ENCODE peak calls at places on chromosome 16, in nine cellular contexts. V is GDM1; D is effector memory CD4-positive, alpha-beta T cell; H is central memory CD4-positive, alpha-beta T cell; Y is stimulated activated effector memory CD8-positive, alpha-beta T cell treated with anti-CD3 and anti-CD28 coated beads, Interleukin-12 subunit alpha, Interleukin-12 subunit beta, amount 100 ng/mL, for 72 hours; A is T-cell; F is memory B cell; C is activated effector memory CD4-positive, alpha-beta T cell treated with anti-CD3 and anti-CD28 coated beads, Interleukin-2, amount 50 U/mL, for 16 hours; L is hepatic stellate cell. N is an unnamed sample.

GRCh38 chr16:71723537-71724319 is 773 bp downstream of the PHLPP2 start:
- DNase-seq in H (peak), C (peak), F (peak), L (peak), A (peak), V (peak), D (peak), Y (peak), N (peak)

GRCh38 chr16:7853197-7853596 is 520.6 kb downstream of the RBFOX1 start:
- DNase-seq in L (no peak), V (no peak), Y (no peak), A (no peak), C (no peak), F (no peak), H (no peak), D (no peak), N (no peak)

GRCh38 chr16:79658301-79659001 is 57.9 kb upstream of the MAF start:
- DNase-seq in C (no peak), Y (no peak), H (no peak), V (no peak), A (no peak), F (no peak), L (peak), D (no peak), N (no peak)

GRCh38 chr16:81366316-81366932 is 51.7 kb downstream of the GAN start:
- DNase-seq in D (no peak), C (no peak), F (peak), Y (no peak), H (peak), V (no peak), L (peak), A (peak), N (no peak)

GRCh38 chr16:84514874-84515835 is 10.7 kb upstream of the MEAK7 start:
- DNase-seq in D (peak), F (peak), Y (peak), V (no peak), L (no peak), A (peak), C (peak), H (peak), N (peak)

GRCh38 chr16:23092072-23092800 is 57.0 kb downstream of the USP31 start:
- DNase-seq in V (no peak), F (no peak), A (no peak), H (no peak), Y (no peak), D (no peak), L (no peak), C (no peak), N (no peak)

GRCh38 chr16:77869997-77870813 is 81.8 kb downstream of the VAT1L start:
- DNase-seq in A (no peak), F (no peak), H (no peak), Y (no peak), L (no peak), V (no peak), C (no peak), D (no peak), N (no peak)

GRCh38 chr16:48003226-48003907 is 152.4 kb downstream of the ABCC12 start:
- DNase-seq in H (no peak), A (no peak), V (no peak), L (no peak), C (no peak), Y (no peak), F (no peak), D (no peak), N (no peak)

GRCh38 chr16:7313170-7313569 is 19.5 kb upstream of the RBFOX1 start:
- DNase-seq in D (no peak), A (no peak), H (no peak), L (no peak), F (no peak), Y (no peak), C (no peak), V (no peak), N (no peak)

GRCh38 chr16:85553436-85554113 is 59.5 kb upstream of the GSE1 start:
- DNase-seq in A (peak), L (peak), F (peak), Y (peak), C (peak), V (peak), D (no peak), H (peak), N (no peak)

GRCh38 chr16:13426736-13427135 is 493.2 kb upstream of the ERCC4 start:
- DNase-seq in F (no peak), V (no peak), A (no peak), H (no peak), D (no peak), Y (no peak), C (no peak), L (no peak), N (no peak)

GRCh38 chr16:4892356-4893102 is 44.4 kb downstream of the PPL start:
- DNase-seq in Y (no peak), H (no peak), C (no peak), V (no peak), L (peak), A (no peak), F (no peak), D (no peak), N (no peak)

GRCh38 chr16:83979456-83979855 is 11.4 kb downstream of the NECAB2 start:
- DNase-seq in D (no peak), H (no peak), F (no peak), V (no peak), Y (no peak), C (no peak), L (no peak), A (no peak), N (no peak)

GRCh38 chr16:29820730-29821662 is 734 bp downstream of the MVP start:
- DNase-seq in F (peak), L (no peak), H (peak), Y (peak), V (no peak), C (peak), D (no peak), A (peak), N (no peak)

GRCh38 chr16:10228779-10229178 is 46.6 kb upstream of the GRIN2A start:
- DNase-seq in F (no peak), C (no peak), Y (no peak), H (no peak), V (no peak), A (no peak), L (no peak), D (no peak), N (no peak)

GRCh38 chr16:46859719-46860152 is 24.4 kb upstream of the GPT2 start:
- DNase-seq in Y (no peak), L (peak), H (no peak), C (peak), A (no peak), D (no peak), V (no peak), F (no peak), N (no peak)

GRCh38 chr16:4795181-4795827 is at the start of gene SMIM22:
- DNase-seq in D (no peak), V (no peak), Y (no peak), F (no peak), A (no peak), H (no peak), L (no peak), C (no peak), N (no peak)

GRCh38 chr16:80459331-80459777 is 81.4 kb upstream of the DYNLRB2 start:
- DNase-seq in A (no peak), H (no peak), C (no peak), Y (no peak), V (no peak), D (no peak), F (no peak), L (no peak), N (no peak)

GRCh38 chr16:31451681-31452351 is 7.5 kb upstream of the ARMC5 start:
- DNase-seq in Y (no peak), D (no peak), V (no peak), H (no peak), L (peak), F (no peak), A (no peak), C (peak), N (no peak)

GRCh38 chr16:3677994-3678393 is 23.5 kb downstream of the DNASE1 start:
- DNase-seq in D (no peak), H (no peak), A (no peak), Y (no peak), C (no peak), F (no peak), L (no peak), V (no peak), N (no peak)

GRCh38 chr16:72066747-72067146 is 3.7 kb downstream of the HPR start:
- DNase-seq in F (peak), H (no peak), A (no peak), Y (no peak), V (no peak), C (no peak), L (peak), D (no peak), N (peak)

GRCh38 chr16:6453742-6454141 is 878.9 kb upstream of the RBFOX1 start:
- DNase-seq in A (no peak), L (no peak), F (no peak), V (no peak), C (no peak), H (no peak), D (no peak), Y (no peak), N (no peak)

GRCh38 chr16:21568502-21569189 is 30.7 kb upstream of the METTL9 start:
- DNase-seq in H (no peak), Y (no peak), A (no peak), C (peak), F (no peak), L (no peak), D (no peak), V (no peak), N (no peak)

GRCh38 chr16:30372037-30372712 is 1.9 kb upstream of the TBC1D10B start:
- DNase-seq in D (no peak), H (no peak), A (no peak), V (no peak), F (no peak), C (no peak), Y (no peak), L (no peak), N (no peak)

GRCh38 chr16:69701866-69702265 is 24.5 kb downstream of the NQO1 start:
- DNase-seq in D (no peak), A (no peak), C (no peak), F (no peak), V (no peak), L (no peak), H (no peak), Y (no peak), N (no peak)

GRCh38 chr16:11175850-11176341 is 80.1 kb downstream of the SOCS1 start:
- DNase-seq in A (no peak), L (no peak), Y (peak), V (no peak), F (no peak), H (no peak), D (no peak), C (peak), N (no peak)

GRCh38 chr16:29816694-29817441 is 916 bp downstream of the PAGR1 start:
- DNase-seq in V (no peak), F (no peak), Y (peak), A (no peak), D (no peak), C (peak), H (no peak), L (peak), N (peak)

GRCh38 chr16:80103463-80103862 is 437.3 kb upstream of the DYNLRB2 start:
- DNase-seq in C (no peak), D (no peak), L (no peak), Y (no peak), V (no peak), H (no peak), A (no peak), F (no peak), N (no peak)

GRCh38 chr16:69703638-69704037 is 22.7 kb downstream of the NQO1 start:
- DNase-seq in V (no peak), F (no peak), Y (no peak), L (peak), A (no peak), C (no peak), H (no peak), D (no peak), N (no peak)

GRCh38 chr16:88815901-88816589 is 4.3 kb upstream of the APRT start:
- DNase-seq in C (peak), V (peak), H (peak), D (peak), A (peak), L (no peak), Y (peak), F (peak), N (no peak)

GRCh38 chr16:31382485-31383161 is 10.5 kb upstream of the ITGAD start:
- DNase-seq in Y (peak), F (peak), A (peak), L (peak), C (peak), D (no peak), V (peak), H (peak), N (peak)

GRCh38 chr16:14057878-14058382 is 13.2 kb upstream of the MRTFB start:
- DNase-seq in H (no peak), C (no peak), Y (no peak), V (no peak), A (no peak), F (no peak), D (no peak), L (no peak), N (no peak)

GRCh38 chr16:22681551-22681880 is 132.4 kb upstream of the HS3ST2 start:
- DNase-seq in D (no peak), A (no peak), F (no peak), L (no peak), H (no peak), C (no peak), V (no peak), Y (no peak), N (no peak)

GRCh38 chr16:70482624-70483023 is 28.2 kb downstream of the FCSK start:
- DNase-seq in A (no peak), Y (no peak), F (no peak), D (no peak), L (no peak), H (no peak), C (no peak), V (no peak), N (no peak)

GRCh38 chr16:53465606-53466290 is 31.5 kb downstream of the RBL2 start:
- DNase-seq in C (no peak), F (no peak), L (peak), V (no peak), A (no peak), Y (no peak), D (no peak), H (no peak), N (no peak)

GRCh38 chr16:78515421-78515820 is 416.0 kb downstream of the WWOX start:
- DNase-seq in C (no peak), F (no peak), Y (no peak), A (no peak), V (no peak), L (no peak), H (no peak), D (no peak), N (no peak)

GRCh38 chr16:66517586-66518263 is 32.2 kb downstream of the TK2 start:
- DNase-seq in C (no peak), L (no peak), V (no peak), D (no peak), F (no peak), Y (no peak), H (no peak), A (no peak), N (no peak)

GRCh38 chr16:29962344-29962994 is 590 bp downstream of the TMEM219 start:
- DNase-seq in A (no peak), H (no peak), C (peak), V (no peak), Y (no peak), F (no peak), D (no peak), L (peak), N (no peak)

N was measured in naive thymus-derived CD4-positive, alpha-beta T cell.